ENCODE peak calls at places on chromosomes 5 and 9, in six cellular contexts. One of them, this sample, is unnamed.

GRCh38 chr9:22119537-22120167 is 110.5 kb upstream of the CDKN2B start:
- DNase-seq in AG20443: no peak
- DNase-seq in activated CD4-positive, alpha-beta T cell treated with anti-CD3 and anti-CD28 coated beads for 24 hours: no peak
- DNase-seq in ovary: no peak
- DNase-seq in germinal center: no peak
- DNase-seq in foreskin melanocyte: no peak
- DNase-seq in this sample: no peak

GRCh38 chr5:37661227-37661920 is 178.5 kb downstream of the GDNF start:
- DNase-seq in AG20443: no peak
- DNase-seq in activated CD4-positive, alpha-beta T cell treated with anti-CD3 and anti-CD28 coated beads for 24 hours: no peak
- DNase-seq in germinal center: no peak
- DNase-seq in ovary: no peak
- DNase-seq in foreskin melanocyte: no peak
- DNase-seq in this sample: no peak

GRCh38 chr9:98502976-98503325 is 205.8 kb downstream of the GABBR2 start:
- DNase-seq in germinal center: no peak
- DNase-seq in ovary: no peak
- DNase-seq in AG20443: peak
- DNase-seq in activated CD4-positive, alpha-beta T cell treated with anti-CD3 and anti-CD28 coated beads for 24 hours: no peak
- DNase-seq in foreskin melanocyte: peak
- DNase-seq in this sample: no peak

GRCh38 chr5:143023447-143024096 is 253.4 kb downstream of the ARHGAP26 start:
- DNase-seq in AG20443: no peak
- DNase-seq in activated CD4-positive, alpha-beta T cell treated with anti-CD3 and anti-CD28 coated beads for 24 hours: no peak
- DNase-seq in foreskin melanocyte: peak
- DNase-seq in ovary: no peak
- DNase-seq in germinal center: no peak
- DNase-seq in this sample: no peak

GRCh38 chr5:133723126-133723525 is 110.8 kb upstream of the FSTL4 start:
- DNase-seq in germinal center: no peak
- DNase-seq in foreskin melanocyte: no peak
- DNase-seq in activated CD4-positive, alpha-beta T cell treated with anti-CD3 and anti-CD28 coated beads for 24 hours: no peak
- DNase-seq in AG20443: no peak
- DNase-seq in ovary: no peak
- DNase-seq in this sample: no peak

GRCh38 chr9:69895185-69895584 is 74.6 kb downstream of the CFAP95 start:
- DNase-seq in foreskin melanocyte: no peak
- DNase-seq in activated CD4-positive, alpha-beta T cell treated with anti-CD3 and anti-CD28 coated beads for 24 hours: no peak
- DNase-seq in AG20443: no peak
- DNase-seq in germinal center: no peak
- DNase-seq in ovary: no peak
- DNase-seq in this sample: no peak

GRCh38 chr5:163607256-163607655 is 101.8 kb downstream of the MAT2B start:
- DNase-seq in foreskin melanocyte: no peak
- DNase-seq in germinal center: no peak
- DNase-seq in AG20443: no peak
- DNase-seq in ovary: no peak
- DNase-seq in activated CD4-positive, alpha-beta T cell treated with anti-CD3 and anti-CD28 coated beads for 24 hours: no peak
- DNase-seq in this sample: no peak

GRCh38 chr5:109196486-109196885 is 213.3 kb downstream of the PJA2 start:
- DNase-seq in germinal center: no peak
- DNase-seq in foreskin melanocyte: no peak
- DNase-seq in AG20443: no peak
- DNase-seq in ovary: no peak
- DNase-seq in activated CD4-positive, alpha-beta T cell treated with anti-CD3 and anti-CD28 coated beads for 24 hours: no peak
- DNase-seq in this sample: no peak

GRCh38 chr9:134525841-134526797 is 115.5 kb upstream of the COL5A1 start:
- DNase-seq in foreskin melanocyte: no peak
- DNase-seq in germinal center: no peak
- DNase-seq in activated CD4-positive, alpha-beta T cell treated with anti-CD3 and anti-CD28 coated beads for 24 hours: no peak
- DNase-seq in ovary: peak
- DNase-seq in AG20443: peak
- DNase-seq in this sample: peak

GRCh38 chr5:42655982-42656660 is 100.5 kb upstream of the CCDC152 start:
- DNase-seq in germinal center: no peak
- DNase-seq in ovary: no peak
- DNase-seq in foreskin melanocyte: no peak
- DNase-seq in AG20443: no peak
- DNase-seq in activated CD4-positive, alpha-beta T cell treated with anti-CD3 and anti-CD28 coated beads for 24 hours: no peak
- DNase-seq in this sample: no peak

GRCh38 chr5:176578391-176578808 is 29.3 kb downstream of the CDHR2 start:
- DNase-seq in AG20443: peak
- DNase-seq in activated CD4-positive, alpha-beta T cell treated with anti-CD3 and anti-CD28 coated beads for 24 hours: no peak
- DNase-seq in germinal center: peak
- DNase-seq in foreskin melanocyte: no peak
- DNase-seq in ovary: peak
- DNase-seq in this sample: peak

GRCh38 chr9:126722922-126723806 is 81.7 kb upstream of the ZBTB43 start:
- DNase-seq in AG20443: no peak
- DNase-seq in activated CD4-positive, alpha-beta T cell treated with anti-CD3 and anti-CD28 coated beads for 24 hours: peak
- DNase-seq in germinal center: peak
- DNase-seq in ovary: no peak
- DNase-seq in foreskin melanocyte: no peak
- DNase-seq in this sample: peak

GRCh38 chr9:111038336-111039202 is at the start of gene LPAR1:
- DNase-seq in ovary: peak
- DNase-seq in germinal center: no peak
- DNase-seq in activated CD4-positive, alpha-beta T cell treated with anti-CD3 and anti-CD28 coated beads for 24 hours: no peak
- DNase-seq in AG20443: peak
- DNase-seq in foreskin melanocyte: no peak
- DNase-seq in this sample: peak

GRCh38 chr5:115170128-115170923 is 618 bp upstream of the TRIM36 start:
- DNase-seq in ovary: no peak
- DNase-seq in germinal center: peak
- DNase-seq in activated CD4-positive, alpha-beta T cell treated with anti-CD3 and anti-CD28 coated beads for 24 hours: no peak
- DNase-seq in foreskin melanocyte: no peak
- DNase-seq in AG20443: no peak
- DNase-seq in this sample: no peak

GRCh38 chr9:98193336-98193944 is 1.0 kb upstream of the CORO2A start:
- DNase-seq in foreskin melanocyte: no peak
- DNase-seq in germinal center: no peak
- DNase-seq in activated CD4-positive, alpha-beta T cell treated with anti-CD3 and anti-CD28 coated beads for 24 hours: no peak
- DNase-seq in AG20443: no peak
- DNase-seq in ovary: no peak
- DNase-seq in this sample: no peak

GRCh38 chr5:317086-317811 is 4.3 kb upstream of the AHRR start:
- DNase-seq in activated CD4-positive, alpha-beta T cell treated with anti-CD3 and anti-CD28 coated beads for 24 hours: peak
- DNase-seq in foreskin melanocyte: peak
- DNase-seq in AG20443: peak
- DNase-seq in ovary: no peak
- DNase-seq in germinal center: peak
- DNase-seq in this sample: no peak

GRCh38 chr9:116313638-116314037 is 160.0 kb downstream of the PAPPA start:
- DNase-seq in ovary: no peak
- DNase-seq in germinal center: no peak
- DNase-seq in activated CD4-positive, alpha-beta T cell treated with anti-CD3 and anti-CD28 coated beads for 24 hours: no peak
- DNase-seq in AG20443: no peak
- DNase-seq in foreskin melanocyte: no peak
- DNase-seq in this sample: no peak

GRCh38 chr9:92033307-92033706 is 81.9 kb downstream of the SPTLC1 start:
- DNase-seq in ovary: no peak
- DNase-seq in activated CD4-positive, alpha-beta T cell treated with anti-CD3 and anti-CD28 coated beads for 24 hours: no peak
- DNase-seq in germinal center: no peak
- DNase-seq in foreskin melanocyte: no peak
- DNase-seq in AG20443: no peak
- DNase-seq in this sample: no peak

GRCh38 chr5:17189381-17190036 is 27.9 kb upstream of the BASP1 start:
- DNase-seq in AG20443: peak
- DNase-seq in foreskin melanocyte: peak
- DNase-seq in activated CD4-positive, alpha-beta T cell treated with anti-CD3 and anti-CD28 coated beads for 24 hours: peak
- DNase-seq in ovary: peak
- DNase-seq in germinal center: peak
- DNase-seq in this sample: peak

GRCh38 chr9:8037745-8038144 is 238.2 kb upstream of the DMAC1 start:
- DNase-seq in activated CD4-positive, alpha-beta T cell treated with anti-CD3 and anti-CD28 coated beads for 24 hours: no peak
- DNase-seq in AG20443: no peak
- DNase-seq in foreskin melanocyte: no peak
- DNase-seq in ovary: no peak
- DNase-seq in germinal center: no peak
- DNase-seq in this sample: no peak

GRCh38 chr5:65034029-65034781 is 265.5 kb downstream of the CWC27 start:
- DNase-seq in foreskin melanocyte: no peak
- DNase-seq in activated CD4-positive, alpha-beta T cell treated with anti-CD3 and anti-CD28 coated beads for 24 hours: no peak
- DNase-seq in AG20443: no peak
- DNase-seq in ovary: no peak
- DNase-seq in germinal center: no peak
- DNase-seq in this sample: no peak

GRCh38 chr5:53481887-53482716 is 1.7 kb downstream of the FST start:
- DNase-seq in AG20443: peak
- DNase-seq in ovary: peak
- DNase-seq in foreskin melanocyte: no peak
- DNase-seq in activated CD4-positive, alpha-beta T cell treated with anti-CD3 and anti-CD28 coated beads for 24 hours: peak
- DNase-seq in germinal center: peak
- DNase-seq in this sample: peak

GRCh38 chr5:139392324-139392677 is 2.6 kb upstream of the MZB1 start:
- DNase-seq in germinal center: no peak
- DNase-seq in activated CD4-positive, alpha-beta T cell treated with anti-CD3 and anti-CD28 coated beads for 24 hours: no peak
- DNase-seq in ovary: no peak
- DNase-seq in AG20443: no peak
- DNase-seq in foreskin melanocyte: no peak
- DNase-seq in this sample: no peak